ENCODE peak calls at places on chromosomes 4 and X, in nine cellular contexts. One of them, this sample, is unnamed.

GRCh38 chr4:7703669-7704068 is 236.0 kb downstream of the AFAP1 start:
- DNase-seq in K562: no peak
- DNase-seq in cardiac muscle cell: no peak
- DNase-seq in uterus: no peak
- DNase-seq in HCT116: no peak
- DNase-seq in H1: no peak
- DNase-seq in CD8-positive, alpha-beta T cell: no peak
- DNase-seq in osteoblast: no peak
- DNase-seq in fibroblast of the aortic adventitia: no peak
- DNase-seq in this sample: no peak

GRCh38 chr4:158163941-158164665 is 8.7 kb downstream of the GASK1B start:
- DNase-seq in K562: no peak
- DNase-seq in cardiac muscle cell: no peak
- DNase-seq in uterus: no peak
- DNase-seq in HCT116: no peak
- DNase-seq in H1: no peak
- DNase-seq in CD8-positive, alpha-beta T cell: no peak
- DNase-seq in osteoblast: no peak
- DNase-seq in fibroblast of the aortic adventitia: no peak
- DNase-seq in this sample: no peak

GRCh38 chrX:15233416-15234015 is 36.4 kb downstream of the ASB9 start:
- DNase-seq in K562: no peak
- DNase-seq in cardiac muscle cell: no peak
- DNase-seq in uterus: no peak
- DNase-seq in HCT116: no peak
- DNase-seq in H1: no peak
- DNase-seq in CD8-positive, alpha-beta T cell: no peak
- DNase-seq in osteoblast: no peak
- DNase-seq in fibroblast of the aortic adventitia: no peak
- DNase-seq in this sample: no peak

GRCh38 chr4:169626328-169627282 is 6.2 kb downstream of the CLCN3 start:
- DNase-seq in K562: peak
- DNase-seq in cardiac muscle cell: peak
- DNase-seq in uterus: no peak
- DNase-seq in HCT116: no peak
- DNase-seq in H1: no peak
- DNase-seq in CD8-positive, alpha-beta T cell: no peak
- DNase-seq in osteoblast: no peak
- DNase-seq in fibroblast of the aortic adventitia: no peak
- DNase-seq in this sample: no peak

GRCh38 chrX:153598541-153599191 is at the start of gene CCNQ:
- DNase-seq in K562: peak
- DNase-seq in cardiac muscle cell: peak
- DNase-seq in uterus: no peak
- DNase-seq in HCT116: no peak
- DNase-seq in H1: no peak
- DNase-seq in CD8-positive, alpha-beta T cell: peak
- DNase-seq in osteoblast: peak
- DNase-seq in fibroblast of the aortic adventitia: peak
- DNase-seq in this sample: peak

GRCh38 chr4:8151165-8151650 is 7.4 kb downstream of the ABLIM2 start:
- DNase-seq in K562: no peak
- DNase-seq in cardiac muscle cell: no peak
- DNase-seq in uterus: no peak
- DNase-seq in HCT116: no peak
- DNase-seq in H1: no peak
- DNase-seq in CD8-positive, alpha-beta T cell: no peak
- DNase-seq in osteoblast: peak
- DNase-seq in fibroblast of the aortic adventitia: no peak
- DNase-seq in this sample: no peak

GRCh38 chrX:132954323-132954722 is 4.1 kb downstream of the HS6ST2 start:
- DNase-seq in K562: no peak
- DNase-seq in cardiac muscle cell: no peak
- DNase-seq in uterus: no peak
- DNase-seq in HCT116: no peak
- DNase-seq in H1: no peak
- DNase-seq in CD8-positive, alpha-beta T cell: no peak
- DNase-seq in osteoblast: no peak
- DNase-seq in fibroblast of the aortic adventitia: no peak
- DNase-seq in this sample: no peak

GRCh38 chr4:142663828-142664227 is 182.3 kb downstream of the INPP4B start:
- DNase-seq in K562: no peak
- DNase-seq in cardiac muscle cell: no peak
- DNase-seq in uterus: no peak
- DNase-seq in HCT116: no peak
- DNase-seq in H1: no peak
- DNase-seq in CD8-positive, alpha-beta T cell: no peak
- DNase-seq in osteoblast: peak
- DNase-seq in fibroblast of the aortic adventitia: peak
- DNase-seq in this sample: no peak

GRCh38 chr4:8831221-8832129 is 40.2 kb downstream of the HMX1 start:
- DNase-seq in K562: no peak
- DNase-seq in cardiac muscle cell: no peak
- DNase-seq in uterus: peak
- DNase-seq in HCT116: no peak
- DNase-seq in H1: no peak
- DNase-seq in CD8-positive, alpha-beta T cell: no peak
- DNase-seq in osteoblast: no peak
- DNase-seq in fibroblast of the aortic adventitia: no peak
- DNase-seq in this sample: no peak

GRCh38 chr4:119736559-119736958 is 108.0 kb upstream of the PDE5A start:
- DNase-seq in K562: no peak
- DNase-seq in cardiac muscle cell: no peak
- DNase-seq in uterus: no peak
- DNase-seq in HCT116: no peak
- DNase-seq in H1: no peak
- DNase-seq in CD8-positive, alpha-beta T cell: no peak
- DNase-seq in osteoblast: no peak
- DNase-seq in fibroblast of the aortic adventitia: peak
- DNase-seq in this sample: no peak

GRCh38 chr4:152634110-152634760 is 45.6 kb downstream of the TMEM154 start:
- DNase-seq in K562: no peak
- DNase-seq in cardiac muscle cell: no peak
- DNase-seq in uterus: no peak
- DNase-seq in HCT116: no peak
- DNase-seq in H1: no peak
- DNase-seq in CD8-positive, alpha-beta T cell: no peak
- DNase-seq in osteoblast: peak
- DNase-seq in fibroblast of the aortic adventitia: peak
- DNase-seq in this sample: peak

GRCh38 chr4:98446499-98447375 is 185.6 kb downstream of the RAP1GDS1 start:
- DNase-seq in K562: no peak
- DNase-seq in cardiac muscle cell: no peak
- DNase-seq in uterus: no peak
- DNase-seq in HCT116: no peak
- DNase-seq in H1: no peak
- DNase-seq in CD8-positive, alpha-beta T cell: peak
- DNase-seq in osteoblast: no peak
- DNase-seq in fibroblast of the aortic adventitia: no peak
- DNase-seq in this sample: peak

GRCh38 chr4:28709821-28710330 is 1849.2 kb downstream of the STIM2 start:
- DNase-seq in K562: no peak
- DNase-seq in cardiac muscle cell: no peak
- DNase-seq in uterus: no peak
- DNase-seq in HCT116: no peak
- DNase-seq in H1: no peak
- DNase-seq in CD8-positive, alpha-beta T cell: no peak
- DNase-seq in osteoblast: no peak
- DNase-seq in fibroblast of the aortic adventitia: no peak
- DNase-seq in this sample: peak

GRCh38 chr4:109801895-109802319 is at the start of gene CFI:
- DNase-seq in K562: no peak
- DNase-seq in cardiac muscle cell: no peak
- DNase-seq in uterus: no peak
- DNase-seq in HCT116: no peak
- DNase-seq in H1: no peak
- DNase-seq in CD8-positive, alpha-beta T cell: no peak
- DNase-seq in osteoblast: peak
- DNase-seq in fibroblast of the aortic adventitia: peak
- DNase-seq in this sample: peak

GRCh38 chr4:95092762-95093161 is 335.0 kb downstream of the BMPR1B start:
- DNase-seq in K562: no peak
- DNase-seq in cardiac muscle cell: peak
- DNase-seq in uterus: no peak
- DNase-seq in HCT116: no peak
- DNase-seq in H1: no peak
- DNase-seq in CD8-positive, alpha-beta T cell: no peak
- DNase-seq in osteoblast: no peak
- DNase-seq in fibroblast of the aortic adventitia: no peak
- DNase-seq in this sample: no peak

GRCh38 chr4:8916251-8916913 is 44.7 kb upstream of the HMX1 start:
- DNase-seq in K562: peak
- DNase-seq in cardiac muscle cell: no peak
- DNase-seq in uterus: no peak
- DNase-seq in HCT116: no peak
- DNase-seq in H1: no peak
- DNase-seq in CD8-positive, alpha-beta T cell: no peak
- DNase-seq in osteoblast: peak
- DNase-seq in fibroblast of the aortic adventitia: no peak
- DNase-seq in this sample: no peak

DNA sequence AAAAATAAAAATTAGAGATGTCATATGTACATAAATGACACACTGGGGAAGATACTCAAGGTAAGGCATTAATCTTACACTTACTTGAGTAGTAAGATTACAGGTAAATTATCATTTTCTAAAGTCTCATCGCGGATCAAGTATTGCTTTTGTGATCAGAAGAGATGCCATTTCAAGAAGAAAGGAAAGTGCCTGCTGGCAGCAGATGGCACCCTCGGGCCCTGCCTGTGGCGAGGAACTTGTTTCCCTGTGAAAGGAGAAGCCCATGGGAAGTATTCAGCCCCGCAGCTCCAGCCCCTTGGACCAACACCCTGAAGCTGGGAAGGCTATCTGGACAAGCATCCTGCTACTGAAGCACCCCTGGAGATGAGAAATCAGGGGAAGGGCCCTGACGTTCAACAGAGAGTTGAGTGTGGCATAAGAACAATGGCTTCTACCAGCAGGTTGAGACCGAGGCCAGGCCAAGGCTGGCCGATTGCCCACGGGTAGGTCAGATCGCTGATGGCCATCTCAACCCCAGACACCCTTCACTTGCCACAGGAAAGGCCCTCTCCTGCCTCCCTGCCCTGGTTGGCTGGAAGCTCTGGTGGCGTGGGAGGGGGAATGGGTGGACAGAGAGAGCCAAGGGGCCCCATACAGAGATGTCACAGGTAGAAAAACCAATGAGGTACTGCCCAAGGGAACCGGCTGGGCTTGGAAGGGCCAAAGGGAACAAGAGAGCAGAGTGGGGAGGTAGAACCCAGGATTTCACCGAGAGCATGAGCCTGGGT is 18.8 kb upstream of the MXD4 start:
- DNase-seq in K562: no peak
- DNase-seq in cardiac muscle cell: no peak
- DNase-seq in uterus: no peak
- DNase-seq in HCT116: no peak
- DNase-seq in H1: no peak
- DNase-seq in CD8-positive, alpha-beta T cell: no peak
- DNase-seq in osteoblast: no peak
- DNase-seq in fibroblast of the aortic adventitia: no peak
- DNase-seq in this sample: no peak
- TF ChIP-seq CTCF in K562: no peak
- TF ChIP-seq CTCF in cardiac muscle cell: no peak
- TF ChIP-seq CTCF in uterus: no peak
- TF ChIP-seq CTCF in HCT116: no peak
- TF ChIP-seq CTCF in H1: no peak
- TF ChIP-seq CTCF in CD8-positive, alpha-beta T cell: no peak
- TF ChIP-seq CTCF in osteoblast: peak
- TF ChIP-seq CTCF in fibroblast of the aortic adventitia: no peak
- TF ChIP-seq CTCF in this sample: no peak

GRCh38 chr4:23857353-23857752 is 32.5 kb downstream of the PPARGC1A start:
- DNase-seq in K562: no peak
- DNase-seq in cardiac muscle cell: no peak
- DNase-seq in uterus: no peak
- DNase-seq in HCT116: no peak
- DNase-seq in H1: no peak
- DNase-seq in CD8-positive, alpha-beta T cell: no peak
- DNase-seq in osteoblast: no peak
- DNase-seq in fibroblast of the aortic adventitia: peak
- DNase-seq in this sample: peak
- TF ChIP-seq CTCF in K562: no peak
- TF ChIP-seq CTCF in cardiac muscle cell: peak
- TF ChIP-seq CTCF in uterus: peak
- TF ChIP-seq CTCF in HCT116: no peak
- TF ChIP-seq CTCF in H1: no peak
- TF ChIP-seq CTCF in CD8-positive, alpha-beta T cell: no peak
- TF ChIP-seq CTCF in osteoblast: peak
- TF ChIP-seq CTCF in fibroblast of the aortic adventitia: no peak
- TF ChIP-seq CTCF in this sample: peak

DNA sequence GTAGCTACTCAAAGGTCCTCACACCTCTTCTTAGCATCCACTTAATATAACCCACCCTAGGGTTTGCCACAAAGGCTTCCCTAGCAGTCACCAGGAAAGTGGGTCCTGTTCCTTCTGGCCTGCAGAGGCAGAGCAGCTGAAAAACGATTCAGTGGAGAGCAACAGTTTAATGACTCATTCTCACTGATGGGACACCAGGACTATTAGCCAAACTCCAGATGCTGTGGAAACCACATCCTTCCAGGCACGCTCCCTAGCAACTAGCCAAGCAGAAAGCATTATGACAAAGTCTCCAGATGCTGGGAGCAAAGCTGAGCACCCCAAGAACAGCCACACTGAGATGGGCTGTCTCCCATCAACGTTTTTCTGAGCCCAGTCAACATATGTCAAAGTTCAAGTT is 30.3 kb upstream of the UTP14A start:
- DNase-seq in K562: no peak
- DNase-seq in cardiac muscle cell: no peak
- DNase-seq in uterus: no peak
- DNase-seq in HCT116: no peak
- DNase-seq in H1: no peak
- DNase-seq in CD8-positive, alpha-beta T cell: no peak
- DNase-seq in osteoblast: peak
- DNase-seq in fibroblast of the aortic adventitia: peak
- DNase-seq in this sample: peak
- TF ChIP-seq CTCF in K562: no peak
- TF ChIP-seq CTCF in cardiac muscle cell: no peak
- TF ChIP-seq CTCF in uterus: no peak
- TF ChIP-seq CTCF in HCT116: no peak
- TF ChIP-seq CTCF in H1: no peak
- TF ChIP-seq CTCF in CD8-positive, alpha-beta T cell: no peak
- TF ChIP-seq CTCF in osteoblast: no peak
- TF ChIP-seq CTCF in fibroblast of the aortic adventitia: peak
- TF ChIP-seq CTCF in this sample: peak

DNA sequence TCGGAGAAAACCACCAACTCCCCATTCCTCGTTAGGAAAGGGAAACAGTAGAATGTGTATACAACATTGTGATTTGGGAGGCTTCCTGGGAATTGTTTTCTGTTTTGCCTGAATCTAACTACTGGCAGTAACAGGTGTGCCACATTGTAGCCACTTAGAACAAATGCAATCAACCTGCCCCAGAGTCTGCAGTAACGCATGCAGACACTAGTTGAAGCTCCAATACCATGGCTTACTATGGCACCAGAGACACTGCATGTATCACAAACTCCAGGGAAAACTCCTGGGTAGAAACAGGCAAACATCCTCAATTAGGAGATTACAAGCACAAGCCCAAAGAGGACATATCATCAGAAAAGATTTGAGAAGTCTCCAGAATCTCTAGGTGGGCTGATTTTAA is 154.2 kb upstream of the NEIL3 start:
- DNase-seq in K562: no peak
- DNase-seq in cardiac muscle cell: no peak
- DNase-seq in uterus: no peak
- DNase-seq in HCT116: no peak
- DNase-seq in H1: no peak
- DNase-seq in CD8-positive, alpha-beta T cell: no peak
- DNase-seq in osteoblast: no peak
- DNase-seq in fibroblast of the aortic adventitia: no peak
- DNase-seq in this sample: no peak
- TF ChIP-seq CTCF in K562: no peak
- TF ChIP-seq CTCF in cardiac muscle cell: no peak
- TF ChIP-seq CTCF in uterus: no peak
- TF ChIP-seq CTCF in HCT116: peak
- TF ChIP-seq CTCF in H1: no peak
- TF ChIP-seq CTCF in CD8-positive, alpha-beta T cell: no peak
- TF ChIP-seq CTCF in osteoblast: no peak
- TF ChIP-seq CTCF in fibroblast of the aortic adventitia: no peak
- TF ChIP-seq CTCF in this sample: no peak